ENCODE peak calls at places on chromosomes 3 and 15, in five cellular contexts. M, I, V, K and Z are unnamed samples.

GRCh38 chr3:186070996-186071395 is 37.9 kb downstream of the ETV5 start:
- DNase-seq in V (no peak), M (no peak), K (no peak), I (no peak), Z (no peak)

GRCh38 chr15:91855684-91856553 is 2.4 kb downstream of the SLCO3A1 start:
- DNase-seq in I (no peak), M (no peak), V (peak; percentile 3), K (no peak), Z (no peak)

GRCh38 chr15:48790716-48791115 is 20.2 kb downstream of the CEP152 start:
- DNase-seq in M (no peak), V (no peak), I (no peak), K (no peak), Z (no peak)

GRCh38 chr3:133934073-133934970 is 38.6 kb upstream of the RAB6B start:
- DNase-seq in M (no peak), K (no peak), V (no peak), I (no peak), Z (no peak)

GRCh38 chr3:98536456-98537017 is 4.8 kb downstream of the GPR15 start:
- DNase-seq in I (no peak), K (no peak), M (no peak), V (no peak), Z (no peak)

GRCh38 chr3:180913582-180914404 is 1.3 kb downstream of the FXR1 start:
- DNase-seq in V (no peak), M (no peak), K (no peak), I (peak; percentile 5), Z (no peak)

GRCh38 chr3:151086484-151087456 is 1.3 kb downstream of the MED12L start:
- DNase-seq in I (peak; percentile 80), K (peak; percentile 68), M (peak; percentile 15), V (peak; percentile 70), Z (peak; percentile 58)

GRCh38 chr3:171378586-171378985 is 81.6 kb downstream of the TNIK start:
- DNase-seq in V (no peak), M (no peak), K (no peak), I (no peak), Z (no peak)

GRCh38 chr3:447671-448070 is 251.1 kb downstream of the CHL1 start:
- DNase-seq in I (no peak), V (no peak), K (no peak), M (no peak), Z (no peak)

GRCh38 chr15:84631706-84632272 is 22.3 kb downstream of the WDR73 start:
- DNase-seq in V (peak; percentile 12), M (no peak), K (no peak), I (no peak), Z (no peak)

DNA sequence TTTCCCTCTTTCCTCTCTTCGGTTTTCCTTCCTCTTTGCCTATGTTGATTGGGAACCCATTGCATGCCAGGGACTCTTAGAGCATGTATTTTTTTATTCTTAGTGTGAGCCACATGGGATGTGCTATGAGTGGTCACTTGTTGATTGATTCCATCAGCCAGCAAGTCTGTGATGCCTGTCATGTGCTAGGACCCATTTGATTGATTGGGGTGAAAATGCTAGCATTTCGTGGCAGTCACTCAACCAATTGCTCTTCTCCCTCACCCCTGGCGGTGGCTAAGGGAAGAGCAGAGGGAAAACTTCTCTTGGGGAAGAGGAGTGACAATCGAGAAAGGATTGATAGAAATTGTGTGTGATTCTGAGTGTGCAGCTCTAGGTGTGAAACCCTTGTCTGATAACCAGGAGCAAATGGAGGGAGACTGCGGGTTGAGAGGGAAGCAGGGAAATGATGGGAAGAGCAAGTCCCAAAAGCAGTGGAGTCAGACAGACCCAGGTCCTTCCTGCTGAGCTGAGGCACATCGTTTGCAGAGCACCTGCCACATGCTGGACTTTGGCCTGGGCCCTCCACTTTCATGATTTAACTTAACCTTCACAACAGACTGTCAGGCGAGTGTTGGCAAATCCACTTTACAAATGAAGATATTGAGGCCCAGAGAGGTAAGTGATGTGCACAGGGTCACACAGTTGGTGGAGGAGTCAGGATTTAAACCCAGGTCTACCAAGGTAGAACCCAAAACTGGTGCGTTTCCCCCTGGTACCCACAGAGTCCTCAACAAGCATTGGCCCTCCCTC is 40.0 kb downstream of the SLC6A11 start:
- DNase-seq in V (peak; percentile 22), K (no peak), I (no peak), M (no peak), Z (no peak)
- TF ChIP-seq CTCF in V (no peak), K (no peak), I (peak; percentile 32), M (peak; percentile 50), Z (peak; percentile 2)

GRCh38 chr3:95627293-95627692 is 1187.1 kb upstream of the EPHA6 start:
- DNase-seq in V (no peak), M (no peak), K (no peak), I (no peak), Z (no peak)

GRCh38 chr3:95629802-95630201 is 1184.6 kb upstream of the EPHA6 start:
- DNase-seq in V (no peak), K (no peak), I (no peak), M (no peak), Z (no peak)

GRCh38 chr3:95626107-95626506 is 1188.3 kb upstream of the EPHA6 start:
- DNase-seq in K (no peak), I (no peak), M (no peak), V (no peak), Z (no peak)

GRCh38 chr3:95627697-95628096 is 1186.7 kb upstream of the EPHA6 start:
- DNase-seq in I (no peak), V (no peak), M (no peak), K (no peak), Z (no peak)
- TF ChIP-seq CTCF in I (no peak), V (no peak), M (no peak), K (no peak), Z (no peak)

GRCh38 chr3:64111872-64112271 is 88.6 kb upstream of the PSMD6 start:
- DNase-seq in K (no peak), I (no peak), V (no peak), M (no peak), Z (no peak)
- TF ChIP-seq CTCF in K (no peak), I (no peak), V (no peak), M (no peak), Z (no peak)

GRCh38 chr3:13316603-13317002 is 103.5 kb downstream of the NUP210 start:
- DNase-seq in V (no peak), M (no peak), I (no peak), K (no peak), Z (no peak)
- TF ChIP-seq CTCF in V (no peak), M (no peak), I (no peak), K (no peak), Z (no peak)

GRCh38 chr3:170117134-170117533 is 64.4 kb downstream of the PHC3 start:
- DNase-seq in I (no peak), M (no peak), V (peak; percentile 5), K (no peak), Z (no peak)
- TF ChIP-seq CTCF in I (peak; percentile 44), M (peak; percentile 38), V (no peak), K (no peak), Z (peak; percentile 7)

GRCh38 chr3:37453393-37454391 is 279.3 kb upstream of the LRRFIP2 start:
- DNase-seq in I (no peak), V (peak; percentile 10), K (no peak), M (no peak), Z (no peak)
- TF ChIP-seq CTCF in I (no peak), V (peak; percentile 28), K (no peak), M (no peak), Z (peak; percentile 2)